ENCODE peak calls at places on chromosomes 7 and 10, in four cellular contexts. C is K562, N is H1, O is HepG2. Q is an unnamed sample.

GRCh38 chr7:6232534-6232933 is 39.9 kb downstream of the CYTH3 start:
- DNase-seq in N (no peak), C (peak; percentile 58), O (no peak), Q (no peak)

GRCh38 chr7:151367304-151367703 is 25.7 kb downstream of the NUB1 start:
- DNase-seq in N (peak; percentile 33), C (no peak), O (no peak), Q (no peak)

GRCh38 chr10:133185916-133186315 is 25.9 kb downstream of the KNDC1 start:
- DNase-seq in N (no peak), C (no peak), O (no peak), Q (no peak)

GRCh38 chr7:131948434-131949053 is 392.1 kb upstream of the PODXL start:
- DNase-seq in O (peak; percentile 13), C (no peak), N (no peak), Q (no peak)

GRCh38 chr10:49594594-49594993 is 15.5 kb upstream of the SLC18A3 start:
- DNase-seq in C (peak; percentile 73), O (peak; percentile 54), N (peak; percentile 77), Q (no peak)

GRCh38 chr7:27656724-27657123 is 6.0 kb downstream of the HIBADH start:
- DNase-seq in C (no peak), N (no peak), O (no peak), Q (no peak)

GRCh38 chr10:70779088-70779487 is 6.1 kb downstream of the TBATA start:
- DNase-seq in C (no peak), N (no peak), O (no peak), Q (no peak)

GRCh38 chr7:151020231-151020630 is 4.1 kb downstream of the ATG9B start:
- DNase-seq in C (no peak), O (no peak), N (no peak), Q (no peak)

GRCh38 chr7:127504715-127505114 is 80.7 kb downstream of the GCC1 start:
- DNase-seq in O (peak; percentile 22), N (peak; percentile 74), C (peak; percentile 65), Q (no peak)

GRCh38 chr10:121244791-121245190 is 353.5 kb downstream of the FGFR2 start:
- DNase-seq in O (no peak), C (no peak), N (no peak), Q (no peak)

DNA sequence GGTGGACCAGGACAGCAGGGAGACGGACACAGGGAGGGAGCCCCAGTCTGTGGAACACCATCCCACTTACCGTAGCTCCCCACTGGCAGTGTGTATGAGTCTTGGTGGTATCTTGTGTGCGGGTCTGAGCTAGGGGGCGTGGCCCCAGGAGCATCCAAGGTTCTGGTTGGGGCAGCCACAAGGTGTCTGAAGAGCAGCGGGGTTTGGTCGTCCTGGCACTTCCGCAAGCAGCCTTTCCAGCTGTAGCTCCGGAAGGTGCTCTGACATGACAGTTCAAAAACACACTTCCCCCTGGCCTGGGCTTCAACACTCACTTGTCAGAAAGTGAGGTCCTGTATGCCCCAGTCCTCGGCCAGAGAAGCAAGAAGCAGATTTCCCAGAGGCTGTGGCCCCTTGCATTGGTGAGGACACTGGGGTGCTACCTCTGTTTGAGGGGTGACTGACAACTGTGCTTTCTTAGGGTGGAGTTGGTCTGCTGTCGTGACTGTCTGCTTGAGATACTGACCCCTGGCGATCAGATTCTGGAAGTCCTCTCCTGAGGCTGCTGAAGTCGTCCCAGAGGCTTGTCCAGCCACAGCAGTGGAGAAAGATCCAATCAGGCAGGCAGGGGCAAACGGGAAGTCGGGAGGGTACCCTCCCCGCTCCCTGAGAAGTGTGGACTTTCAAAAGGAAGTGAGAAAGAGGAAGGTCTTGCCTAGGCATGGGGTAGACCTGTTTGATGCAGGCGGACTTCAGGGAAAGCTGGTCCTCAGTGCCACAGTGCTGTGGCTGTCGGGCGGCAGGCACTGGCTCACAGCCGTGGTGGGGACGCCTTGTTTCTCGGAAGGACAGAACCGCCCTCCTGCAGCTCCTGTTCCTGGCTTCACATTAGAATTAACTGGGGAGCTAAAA is 51.4 kb upstream of the PFKFB3 start:
- DNase-seq in C (peak; percentile 80), N (peak; percentile 81), O (peak; percentile 36), Q (peak; percentile 51)
- TF ChIP-seq RFX5 in C (no peak), N (no peak), O (no peak), Q (no peak)

DNA sequence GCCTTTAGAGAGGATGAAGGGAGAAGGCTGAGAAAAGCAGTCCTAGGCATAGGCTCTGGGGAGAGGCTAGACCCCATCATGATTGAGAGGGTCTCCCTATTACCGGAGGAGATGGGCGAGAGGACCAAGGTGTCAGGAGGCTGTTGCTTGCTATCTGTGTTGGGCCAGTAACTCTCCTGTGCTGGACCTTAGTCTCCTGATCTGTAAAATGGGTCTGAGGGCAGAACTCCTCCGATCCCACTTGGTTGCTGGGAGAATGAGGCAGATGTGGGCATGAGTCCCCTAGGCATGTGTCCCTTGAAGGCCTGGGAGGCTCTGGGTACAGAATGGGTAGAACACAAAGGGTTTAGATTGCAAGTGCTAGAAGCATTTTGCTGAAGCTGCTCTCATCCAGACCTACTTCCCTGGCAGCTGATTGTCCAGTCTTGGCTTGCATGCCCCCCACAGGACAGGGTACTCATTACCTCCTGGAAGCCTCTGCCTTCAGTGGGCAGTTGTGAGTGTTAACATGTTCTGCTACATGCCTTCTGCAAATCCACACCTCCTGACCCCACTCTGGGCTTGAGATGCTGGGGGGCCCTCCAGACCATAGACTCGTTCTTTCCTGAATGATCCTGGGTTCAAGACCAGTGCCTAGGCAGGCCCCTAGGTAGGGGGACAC is 4.4 kb downstream of the ZMIZ1 start:
- DNase-seq in O (no peak), N (no peak), C (no peak), Q (no peak)
- TF ChIP-seq CBX5 in O (no peak), N (no peak), C (no peak), Q (no peak)

GRCh38 chr7:155412416-155413253 is 45.3 kb upstream of the EN2 start:
- DNase-seq in N (peak; percentile 87), O (peak; percentile 42), C (peak; percentile 69), Q (no peak)
- TF ChIP-seq RFX5 in N (no peak), O (no peak), C (no peak), Q (no peak)

GRCh38 chr10:86440874-86441838 is 74.6 kb upstream of the GRID1 start:
- DNase-seq in C (no peak), O (peak; percentile 99), N (no peak), Q (no peak)
- TF ChIP-seq CBX5 in C (no peak), O (no peak), N (no peak), Q (no peak)

DNA sequence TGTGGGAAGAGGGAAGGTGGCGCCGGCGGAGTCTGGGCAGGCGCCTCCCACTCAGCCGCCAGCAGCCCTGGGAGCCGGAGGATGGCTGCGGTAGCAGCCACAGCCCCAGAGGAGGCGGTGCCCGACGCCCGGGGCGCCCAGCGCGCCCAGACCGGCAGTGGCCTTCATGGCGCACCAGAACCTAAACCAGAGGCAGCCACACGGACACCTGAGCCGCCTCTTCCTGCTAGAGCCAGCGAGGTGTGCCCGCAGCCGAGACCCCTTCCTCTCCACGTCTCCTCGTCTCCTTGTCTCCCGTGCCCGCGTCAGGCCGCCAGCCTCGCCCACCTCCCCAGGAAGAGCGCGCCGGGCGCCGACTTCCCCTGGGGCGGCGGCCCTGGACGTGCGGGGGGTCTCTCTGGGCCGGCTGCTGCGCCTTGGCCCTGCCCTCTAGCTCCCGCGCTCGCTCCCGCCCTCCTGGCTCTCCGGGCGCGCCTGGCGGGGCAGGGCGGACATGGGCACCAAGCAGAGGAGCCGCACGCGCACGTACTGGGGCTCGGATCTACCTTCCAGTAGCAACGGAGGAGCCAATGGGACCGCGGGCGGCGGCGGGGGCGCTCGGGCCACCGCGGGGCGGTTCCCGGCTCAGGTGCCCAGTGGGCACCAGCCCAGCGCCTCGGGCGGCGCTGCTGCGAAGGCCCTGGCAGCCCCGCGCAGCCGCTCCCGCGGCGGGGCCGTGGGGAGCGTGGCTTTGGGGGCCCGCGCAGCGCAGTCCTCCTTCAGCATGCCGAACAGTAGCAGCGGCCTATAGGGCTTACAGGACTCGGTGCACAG is 33.0 kb upstream of the SFTPD start:
- DNase-seq in C (no peak), O (peak; percentile 6), N (peak; percentile 79), Q (no peak)
- TF ChIP-seq RFX5 in C (no peak), O (no peak), N (no peak), Q (no peak)

GRCh38 chr10:79195091-79195923 is 126.5 kb downstream of the ZMIZ1 start:
- DNase-seq in N (peak; percentile 89), O (peak; percentile 71), C (peak; percentile 95), Q (no peak)
- TF ChIP-seq CBX5 in N (no peak), O (no peak), C (no peak), Q (no peak)

DNA sequence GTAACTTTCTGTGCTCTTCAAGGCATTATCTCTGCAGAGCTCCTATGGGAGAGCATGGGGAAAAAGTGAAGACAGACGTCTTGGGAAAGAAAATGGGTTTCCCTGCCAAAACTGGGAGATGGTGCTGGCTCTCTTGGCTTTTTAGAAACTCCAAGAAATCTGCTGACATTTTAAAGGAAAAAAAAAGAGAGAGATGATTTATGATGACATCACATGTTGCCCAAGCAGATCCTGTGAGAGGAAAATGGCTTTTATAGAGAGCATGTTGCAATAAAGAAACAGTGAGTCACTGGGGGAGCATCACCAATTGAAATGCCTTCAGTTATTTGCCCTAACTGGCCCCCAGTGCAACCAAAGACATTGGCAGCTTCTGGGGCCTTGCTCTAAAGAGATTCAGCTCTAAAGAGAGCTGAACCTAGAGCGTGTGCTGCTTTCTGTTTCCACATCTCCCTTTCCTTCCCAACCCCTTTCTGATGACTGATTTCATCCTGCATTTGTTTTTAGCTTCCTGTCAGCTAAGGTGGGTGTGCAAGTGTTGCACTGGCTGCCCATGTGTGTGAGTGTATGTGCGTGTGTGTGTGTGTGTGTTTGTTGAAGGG is 37.7 kb downstream of the LRMDA start:
- DNase-seq in C (no peak), O (peak; percentile 6), N (no peak), Q (no peak)
- TF ChIP-seq RFX5 in C (no peak), O (no peak), N (no peak), Q (no peak)

Q was measured in GM12878.